ENCODE peak calls at places on chromosomes 11 and 22, in five cellular contexts. One of them, this sample, is unnamed.

GRCh38 chr11:112961751-112962747 is 829 bp downstream of the NCAM1 start:
- DNase-seq in H1: no peak
- DNase-seq in K562: no peak
- DNase-seq in GM12878: no peak
- DNase-seq in HepG2: no peak
- DNase-seq in this sample: no peak

GRCh38 chr22:17477401-17477833 is 85.9 kb upstream of the SLC25A18 start:
- DNase-seq in H1: no peak
- DNase-seq in K562: no peak
- DNase-seq in GM12878: no peak
- DNase-seq in HepG2: no peak
- DNase-seq in this sample: no peak

GRCh38 chr11:64276653-64277431 is 7.6 kb downstream of the BAD start:
- DNase-seq in H1: no peak
- DNase-seq in K562: no peak
- DNase-seq in GM12878: no peak
- DNase-seq in HepG2: no peak
- DNase-seq in this sample: no peak

GRCh38 chr22:22923930-22924329 is 36.3 kb downstream of the IGLL5 start:
- DNase-seq in H1: no peak
- DNase-seq in K562: no peak
- DNase-seq in GM12878: no peak
- DNase-seq in HepG2: no peak
- DNase-seq in this sample: no peak

GRCh38 chr22:31177420-31178162 is 17.6 kb downstream of the RNF185 start:
- DNase-seq in H1: no peak
- DNase-seq in K562: no peak
- DNase-seq in GM12878: no peak
- DNase-seq in HepG2: no peak
- DNase-seq in this sample: no peak

GRCh38 chr11:68990995-68991780 is 10.4 kb upstream of the MRGPRD start:
- DNase-seq in H1: no peak
- DNase-seq in K562: no peak
- DNase-seq in GM12878: no peak
- DNase-seq in HepG2: no peak
- DNase-seq in this sample: no peak

GRCh38 chr22:36277482-36278291 is 24.8 kb downstream of the APOL1 start:
- DNase-seq in H1: peak
- DNase-seq in K562: peak
- DNase-seq in GM12878: no peak
- DNase-seq in HepG2: peak
- DNase-seq in this sample: peak

GRCh38 chr11:77884186-77884828 is 63.4 kb downstream of the AAMDC start:
- DNase-seq in H1: no peak
- DNase-seq in K562: no peak
- DNase-seq in GM12878: no peak
- DNase-seq in HepG2: no peak
- DNase-seq in this sample: no peak

GRCh38 chr11:2673250-2673610 is 26.6 kb downstream of the KCNQ1OT1 start:
- DNase-seq in H1: no peak
- DNase-seq in K562: no peak
- DNase-seq in GM12878: no peak
- DNase-seq in HepG2: no peak
- DNase-seq in this sample: no peak

GRCh38 chr11:17600316-17601205 is 53.5 kb downstream of the OTOG start:
- DNase-seq in H1: no peak
- DNase-seq in K562: no peak
- DNase-seq in GM12878: no peak
- DNase-seq in HepG2: no peak
- DNase-seq in this sample: no peak

GRCh38 chr11:95863486-95864140 is 60.3 kb downstream of the MTMR2 start:
- DNase-seq in H1: no peak
- DNase-seq in K562: no peak
- DNase-seq in GM12878: no peak
- DNase-seq in HepG2: no peak
- DNase-seq in this sample: no peak

GRCh38 chr11:68032997-68033707 is 2.7 kb downstream of the NDUFS8 start:
- DNase-seq in H1: no peak
- DNase-seq in K562: no peak
- DNase-seq in GM12878: no peak
- DNase-seq in HepG2: no peak
- DNase-seq in this sample: no peak

GRCh38 chr11:112625816-112626215 is 335.4 kb upstream of the NCAM1 start:
- DNase-seq in H1: no peak
- DNase-seq in K562: no peak
- DNase-seq in GM12878: no peak
- DNase-seq in HepG2: no peak
- DNase-seq in this sample: no peak

GRCh38 chr11:101759771-101760450 is 154.9 kb upstream of the CEP126 start:
- DNase-seq in H1: no peak
- DNase-seq in K562: no peak
- DNase-seq in GM12878: no peak
- DNase-seq in HepG2: peak
- DNase-seq in this sample: peak

GRCh38 chr11:78465169-78465942 is 47.7 kb upstream of the GAB2 start:
- DNase-seq in H1: no peak
- DNase-seq in K562: no peak
- DNase-seq in GM12878: peak
- DNase-seq in HepG2: no peak
- DNase-seq in this sample: no peak

GRCh38 chr11:75499423-75500305 is 26.1 kb downstream of the GDPD5 start:
- DNase-seq in H1: no peak
- DNase-seq in K562: no peak
- DNase-seq in GM12878: no peak
- DNase-seq in HepG2: no peak
- DNase-seq in this sample: no peak

GRCh38 chr11:102036757-102037156 is 10.5 kb upstream of the CFAP300 start:
- DNase-seq in H1: no peak
- DNase-seq in K562: no peak
- DNase-seq in GM12878: no peak
- DNase-seq in HepG2: no peak
- DNase-seq in this sample: no peak

GRCh38 chr11:74169736-74170458 is 905 bp downstream of the C2CD3 start:
- DNase-seq in H1: no peak
- DNase-seq in K562: no peak
- DNase-seq in GM12878: no peak
- DNase-seq in HepG2: no peak
- DNase-seq in this sample: no peak

GRCh38 chr11:44203270-44204043 is 106.5 kb downstream of the ALX4 start:
- DNase-seq in H1: no peak
- DNase-seq in K562: no peak
- DNase-seq in GM12878: no peak
- DNase-seq in HepG2: no peak
- DNase-seq in this sample: no peak

GRCh38 chr11:22775248-22775647 is 54.4 kb downstream of the SVIP start:
- DNase-seq in H1: no peak
- DNase-seq in K562: no peak
- DNase-seq in GM12878: no peak
- DNase-seq in HepG2: no peak
- DNase-seq in this sample: no peak

GRCh38 chr11:25065711-25066110 is 568.9 kb downstream of the LUZP2 start:
- DNase-seq in H1: no peak
- DNase-seq in K562: no peak
- DNase-seq in GM12878: no peak
- DNase-seq in HepG2: no peak
- DNase-seq in this sample: no peak

GRCh38 chr11:45511566-45511965 is 153.9 kb downstream of the CHST1 start:
- DNase-seq in H1: no peak
- DNase-seq in K562: no peak
- DNase-seq in GM12878: no peak
- DNase-seq in HepG2: no peak
- DNase-seq in this sample: no peak

GRCh38 chr11:66316849-66317251 is at the start of gene CD248:
- DNase-seq in H1: no peak
- DNase-seq in K562: no peak
- DNase-seq in GM12878: no peak
- DNase-seq in HepG2: no peak
- DNase-seq in this sample: no peak

GRCh38 chr11:113593698-113594308 is 112.3 kb downstream of the TMPRSS5 start:
- DNase-seq in H1: no peak
- DNase-seq in K562: peak
- DNase-seq in GM12878: peak
- DNase-seq in HepG2: no peak
- DNase-seq in this sample: no peak

GRCh38 chr11:117826360-117826635 is 1.8 kb upstream of the FXYD2 start:
- DNase-seq in H1: no peak
- DNase-seq in K562: no peak
- DNase-seq in GM12878: no peak
- DNase-seq in HepG2: no peak
- DNase-seq in this sample: no peak

GRCh38 chr11:122317337-122317736 is 201.3 kb upstream of the BLID start:
- DNase-seq in H1: no peak
- DNase-seq in K562: no peak
- DNase-seq in GM12878: no peak
- DNase-seq in HepG2: no peak
- DNase-seq in this sample: no peak

GRCh38 chr11:132249256-132249655 is 878.8 kb downstream of the NTM start:
- DNase-seq in H1: no peak
- DNase-seq in K562: no peak
- DNase-seq in GM12878: no peak
- DNase-seq in HepG2: no peak
- DNase-seq in this sample: no peak

GRCh38 chr11:86802601-86803051 is 2.3 kb downstream of the PRSS23 start:
- DNase-seq in H1: no peak
- DNase-seq in K562: no peak
- DNase-seq in GM12878: no peak
- DNase-seq in HepG2: peak
- DNase-seq in this sample: peak

GRCh38 chr11:126695293-126695692 is 305.3 kb downstream of the KIRREL3 start:
- DNase-seq in H1: no peak
- DNase-seq in K562: no peak
- DNase-seq in GM12878: no peak
- DNase-seq in HepG2: no peak
- DNase-seq in this sample: no peak
- TF ChIP-seq JUND in H1: no peak
- TF ChIP-seq JUND in K562: no peak
- TF ChIP-seq JUND in GM12878: no peak
- TF ChIP-seq JUND in HepG2: no peak
- TF ChIP-seq JUND in this sample: no peak

DNA sequence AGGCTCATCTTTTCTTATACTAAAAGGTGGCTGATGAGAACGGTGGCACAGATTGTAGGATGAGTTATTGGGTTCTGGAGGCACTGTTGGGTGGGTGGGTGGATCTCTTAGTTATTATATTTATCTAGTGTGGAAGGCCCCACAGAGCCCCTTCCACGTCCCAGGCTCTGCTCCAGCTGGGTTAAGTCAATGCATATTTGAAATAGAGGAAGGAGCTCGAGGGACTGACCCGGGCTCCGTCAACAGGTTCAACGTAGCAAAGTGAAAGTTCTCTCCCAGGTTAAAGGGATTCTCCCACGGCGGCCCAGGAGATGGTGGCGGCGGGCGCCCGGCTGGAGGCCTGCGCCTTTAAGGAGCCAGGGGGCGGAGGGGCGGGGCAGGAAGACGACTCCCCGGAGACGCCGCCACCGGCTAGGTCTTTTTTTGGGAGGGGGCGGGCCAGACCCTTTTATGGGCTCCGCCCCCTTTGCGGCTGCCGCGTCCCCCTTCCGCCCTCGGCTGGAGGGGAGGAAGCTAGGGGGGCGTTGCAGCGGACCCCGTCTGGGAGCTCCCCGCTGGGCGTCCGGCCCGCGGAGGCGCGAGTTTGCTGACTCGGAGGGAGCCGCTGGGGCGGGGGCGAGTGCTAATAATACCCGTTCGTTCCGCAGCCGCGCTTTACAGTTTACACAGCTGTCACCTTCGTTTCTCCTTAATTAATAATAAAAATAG is 1.5 kb upstream of the INPPL1 start:
- DNase-seq in H1: peak
- DNase-seq in K562: peak
- DNase-seq in GM12878: peak
- DNase-seq in HepG2: peak
- DNase-seq in this sample: peak
- TF ChIP-seq ATF3 in H1: no peak
- TF ChIP-seq ATF3 in K562: no peak
- TF ChIP-seq ATF3 in GM12878: no peak
- TF ChIP-seq ATF3 in HepG2: no peak
- TF ChIP-seq ATF3 in this sample: no peak

DNA sequence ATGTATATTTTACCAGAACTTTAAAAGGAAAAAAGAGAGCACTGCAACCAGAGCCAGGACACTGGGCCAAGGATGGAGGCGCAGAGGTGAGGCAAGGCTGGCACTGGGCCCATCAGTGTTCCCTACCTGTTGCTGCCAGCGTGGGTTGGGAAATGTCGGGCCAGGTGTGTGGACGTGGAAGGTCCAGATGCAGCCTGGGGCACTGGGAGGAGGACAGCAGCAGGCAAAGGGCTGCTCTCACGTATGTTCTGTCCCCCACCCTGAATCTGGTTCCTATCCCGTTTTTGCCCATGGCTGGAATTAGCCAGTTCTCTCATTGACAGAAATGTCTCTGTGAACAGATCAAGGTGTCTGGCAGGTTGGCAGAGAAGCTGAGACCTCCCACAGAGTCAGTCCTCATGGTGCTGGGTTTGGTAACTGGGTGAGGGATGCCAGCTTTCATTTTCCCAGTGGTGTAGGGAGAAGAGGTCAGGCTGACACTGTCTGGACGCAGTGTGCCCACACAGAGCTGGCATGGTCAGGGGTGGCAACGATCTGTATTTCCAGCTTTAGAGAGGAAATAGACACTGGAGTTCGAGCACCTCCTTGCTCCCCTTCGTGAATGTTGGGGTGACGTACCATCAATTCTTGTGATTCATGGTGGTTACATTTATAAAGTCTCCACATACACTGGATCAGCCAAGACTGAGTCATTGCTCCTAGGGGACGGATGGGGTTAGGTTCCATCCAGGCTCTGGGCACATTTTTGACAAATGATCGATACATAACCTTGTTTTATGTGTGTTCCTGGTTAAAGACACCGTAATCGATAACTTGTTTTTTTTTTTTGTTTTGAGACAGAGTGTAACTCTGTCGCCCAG is 4.3 kb upstream of the PNPLA3 start:
- DNase-seq in H1: no peak
- DNase-seq in K562: no peak
- DNase-seq in GM12878: no peak
- DNase-seq in HepG2: no peak
- DNase-seq in this sample: no peak
- TF ChIP-seq JUND in H1: no peak
- TF ChIP-seq JUND in K562: no peak
- TF ChIP-seq JUND in GM12878: no peak
- TF ChIP-seq JUND in HepG2: no peak
- TF ChIP-seq JUND in this sample: no peak

GRCh38 chr11:123674297-123674696 is 19.9 kb upstream of the SCN3B start:
- DNase-seq in H1: no peak
- DNase-seq in K562: no peak
- DNase-seq in GM12878: no peak
- DNase-seq in HepG2: no peak
- DNase-seq in this sample: no peak

GRCh38 chr11:123672568-123672967 is 18.1 kb upstream of the SCN3B start:
- DNase-seq in H1: no peak
- DNase-seq in K562: no peak
- DNase-seq in GM12878: no peak
- DNase-seq in HepG2: no peak
- DNase-seq in this sample: no peak

GRCh38 chr11:123681007-123681406 is 26.6 kb upstream of the SCN3B start:
- DNase-seq in H1: no peak
- DNase-seq in K562: no peak
- DNase-seq in GM12878: no peak
- DNase-seq in HepG2: no peak
- DNase-seq in this sample: no peak

GRCh38 chr11:123678246-123678645 is 23.8 kb upstream of the SCN3B start:
- DNase-seq in H1: no peak
- DNase-seq in K562: no peak
- DNase-seq in GM12878: no peak
- DNase-seq in HepG2: no peak
- DNase-seq in this sample: no peak

GRCh38 chr11:123677510-123677909 is 23.1 kb upstream of the SCN3B start:
- DNase-seq in H1: no peak
- DNase-seq in K562: no peak
- DNase-seq in GM12878: no peak
- DNase-seq in HepG2: no peak
- DNase-seq in this sample: no peak
- TF ChIP-seq ATF3 in H1: no peak
- TF ChIP-seq ATF3 in K562: no peak
- TF ChIP-seq ATF3 in GM12878: no peak
- TF ChIP-seq ATF3 in HepG2: no peak
- TF ChIP-seq ATF3 in this sample: no peak

This sample was measured in HCT116.